ENCODE peak calls at places on chromosomes 13 and 19, in nine cellular contexts. C is A549; Y is ecto neural progenitor cell; K is GM04504; Q is NCI-H524; S is kidney glomerular epithelial cell; M is T-cell; U is IMR-90; X is activated naive CD4-positive, alpha-beta T cell treated with anti-CD3 and anti-CD28 coated beads, Interleukin-2, amount 10 ng/mL, durations not matched to agents 7 days and 5 days. L is an unnamed sample.

GRCh38 chr13:112333756-112334543 is 42.2 kb upstream of the SPACA7 start:
- DNase-seq in C (peak; percentile 20), Y (no peak), K (no peak), Q (no peak), S (no peak), M (no peak), U (no peak), X (no peak), L (no peak)

GRCh38 chr19:48918801-48919247 is 14.7 kb upstream of the DHDH start:
- DNase-seq in C (peak; percentile 58), Y (peak; percentile 78), K (no peak), Q (peak; percentile 38), S (no peak), M (no peak), U (no peak), X (peak; percentile 39), L (no peak)

GRCh38 chr13:101916108-101916757 is 463.8 kb downstream of the ITGBL1 start:
- DNase-seq in C (peak; percentile 37), Y (peak; percentile 80), K (no peak), Q (peak; percentile 59), S (no peak), M (no peak), U (no peak), X (no peak), L (peak; percentile 32)

GRCh38 chr19:33950141-33950805 is 153.6 kb downstream of the KCTD15 start:
- DNase-seq in C (no peak), Y (peak; percentile 20), K (no peak), Q (no peak), S (no peak), M (no peak), U (no peak), X (no peak), L (no peak)

GRCh38 chr13:99542788-99543406 is 41.6 kb downstream of the TM9SF2 start:
- DNase-seq in C (no peak), Y (no peak), K (no peak), Q (no peak), S (no peak), M (peak; percentile 10), U (no peak), X (peak; percentile 72), L (no peak)

GRCh38 chr13:68264692-68265091 is 1034.6 kb upstream of the PCDH9 start:
- DNase-seq in C (no peak), Y (no peak), K (no peak), Q (no peak), S (no peak), M (no peak), U (no peak), X (no peak), L (no peak)

GRCh38 chr13:68232351-68233130 is 1002.4 kb upstream of the PCDH9 start:
- DNase-seq in C (no peak), Y (no peak), K (no peak), Q (no peak), S (no peak), M (no peak), U (no peak), X (no peak), L (peak; percentile 11)

GRCh38 chr19:12000152-12000981 is 35.1 kb downstream of the ZNF433 start:
- DNase-seq in C (no peak), Y (no peak), K (no peak), Q (no peak), S (no peak), M (no peak), U (peak; percentile 43), X (no peak), L (peak; percentile 42)